ENCODE peak calls at places on chromosomes 12 and 14, in five cellular contexts. M, C, H, Y and K are unnamed samples.

GRCh38 chr14:41605550-41606248 is 977 bp upstream of the LRFN5 start:
- DNase-seq in C (no peak), H (peak), Y (no peak), M (peak), K (peak)

GRCh38 chr14:22598896-22599244 is 770 bp downstream of the ABHD4 start:
- DNase-seq in C (peak), M (no peak), Y (peak), H (peak), K (peak)

GRCh38 chr14:22544881-22545420 is 44.1 kb downstream of the DAD1 start:
- DNase-seq in Y (no peak), M (no peak), H (no peak), C (no peak), K (no peak)

GRCh38 chr12:123886931-123887582 is 85.6 kb downstream of the CCDC92 start:
- DNase-seq in H (peak), C (no peak), M (no peak), Y (no peak), K (no peak)

GRCh38 chr14:103216399-103216798 is 93.1 kb downstream of the TNFAIP2 start:
- DNase-seq in Y (no peak), C (no peak), M (peak), H (no peak), K (no peak)

GRCh38 chr12:124665516-124665915 is 98.1 kb upstream of the NCOR2 start:
- DNase-seq in Y (no peak), H (no peak), C (no peak), M (no peak), K (no peak)

GRCh38 chr12:41962171-41962572 is 182.5 kb downstream of the GXYLT1 start:
- DNase-seq in C (no peak), Y (peak), H (no peak), M (peak), K (no peak)

GRCh38 chr12:56980268-56980667 is 22.9 kb upstream of the RDH16 start:
- DNase-seq in H (no peak), C (no peak), Y (no peak), M (no peak), K (no peak)

GRCh38 chr14:31560759-31561154 is 447 bp upstream of the NUBPL start:
- DNase-seq in Y (no peak), H (no peak), C (no peak), M (no peak), K (peak)

GRCh38 chr14:101972126-101972785 is 7.9 kb downstream of the DYNC1H1 start:
- DNase-seq in H (peak), M (peak), Y (peak), C (peak), K (peak)

GRCh38 chr12:120126635-120127005 is 10.1 kb upstream of the RAB35 start:
- DNase-seq in H (no peak), Y (no peak), C (no peak), M (no peak), K (no peak)

GRCh38 chr14:58918066-58918465 is 270.4 kb upstream of the DAAM1 start:
- DNase-seq in Y (no peak), C (peak), M (no peak), H (no peak), K (peak)

GRCh38 chr12:95859344-95859816 is 628 bp downstream of the SNRPF start:
- DNase-seq in H (peak), C (peak), Y (no peak), M (no peak), K (peak)

GRCh38 chr12:100986595-100987547 is 192.3 kb downstream of the ANO4 start:
- DNase-seq in C (no peak), H (peak), M (no peak), Y (no peak), K (peak)

GRCh38 chr12:48890657-48891418 is 25.2 kb upstream of the RND1 start:
- DNase-seq in C (peak), Y (peak), H (peak), M (peak), K (peak)

GRCh38 chr14:58146399-58146798 is 5.6 kb downstream of the ARMH4 start:
- DNase-seq in C (no peak), M (no peak), Y (no peak), H (no peak), K (no peak)